ENCODE peak calls at places on chromosome 3, in four cellular contexts. C, U, G and Q are unnamed samples.

GRCh38 chr3:41198526-41198925 is 779 bp upstream of the CTNNB1 start:
- DNase-seq in C (no peak), U (peak; percentile 43), G (no peak), Q (peak; percentile 47)

GRCh38 chr3:169041677-169042171 is 621.8 kb downstream of the MECOM start:
- DNase-seq in C (peak; percentile 80), U (no peak), G (peak; percentile 73), Q (peak; percentile 48)

GRCh38 chr3:143135150-143135549 is 15.6 kb downstream of the CHST2 start:
- DNase-seq in C (peak; percentile 95), U (no peak), G (peak; percentile 90), Q (peak; percentile 60)

GRCh38 chr3:190044142-190044541 is 76.6 kb downstream of the P3H2 start:
- DNase-seq in C (peak; percentile 74), U (no peak), G (peak; percentile 71), Q (no peak)

GRCh38 chr3:127440384-127440783 is 150.1 kb downstream of the TPRA1 start:
- DNase-seq in C (no peak), U (no peak), G (no peak), Q (no peak)

GRCh38 chr3:190345027-190345821 is 23.0 kb upstream of the CLDN1 start:
- DNase-seq in C (peak; percentile 97), U (no peak), G (peak; percentile 96), Q (peak; percentile 58)

GRCh38 chr3:168025076-168025475 is 70.6 kb downstream of the GOLIM4 start:
- DNase-seq in C (peak; percentile 52), U (no peak), G (peak; percentile 45), Q (no peak)

GRCh38 chr3:20645340-20645739 is 459.3 kb upstream of the SGO1 start:
- DNase-seq in C (peak; percentile 22), U (no peak), G (no peak), Q (no peak)

GRCh38 chr3:157294444-157294843 is 134.5 kb upstream of the CCNL1 start:
- DNase-seq in C (peak; percentile 45), U (no peak), G (no peak), Q (no peak)

GRCh38 chr3:160756907-160757623 is 1.0 kb downstream of the PPM1L start:
- DNase-seq in C (no peak), U (peak; percentile 24), G (no peak), Q (no peak)

GRCh38 chr3:160755776-160756304 is at the start of gene PPM1L:
- DNase-seq in C (peak; percentile 12), U (peak; percentile 70), G (peak; percentile 62), Q (peak; percentile 35)

GRCh38 chr3:160758929-160759577 is 3.0 kb downstream of the PPM1L start:
- DNase-seq in C (no peak), U (no peak), G (no peak), Q (no peak)

GRCh38 chr3:160754855-160755747 is 930 bp upstream of the PPM1L start:
- DNase-seq in C (peak; percentile 88), U (peak; percentile 89), G (peak; percentile 92), Q (peak; percentile 93)

GRCh38 chr3:160757624-160758106 is 1.6 kb downstream of the PPM1L start:
- DNase-seq in C (no peak), U (peak; percentile 3), G (no peak), Q (no peak)
- H2BK120ac ChIP-seq in C (no peak overlapping the region), U (no peak overlapping the region), G (no peak overlapping the region), Q (no peak overlapping the region)

GRCh38 chr3:179068779-179069530 is 2.7 kb downstream of the ZMAT3 start:
- DNase-seq in C (peak; percentile 40), U (no peak), G (peak; percentile 63), Q (no peak)
- H3K4me3 ChIP-seq in C (peak overlapping the region; percentile 13), U (no peak overlapping the region), G (no peak overlapping the region), Q (no peak overlapping the region)

GRCh38 chr3:187291512-187292132 is at the start of gene MASP1:
- DNase-seq in C (peak; percentile 38), U (peak; percentile 27), G (peak; percentile 73), Q (no peak)

GRCh38 chr3:187292186-187292585 is 649 bp upstream of the MASP1 start:
- DNase-seq in C (no peak), U (no peak), G (peak; percentile 43), Q (no peak)

GRCh38 chr3:187292631-187293513 is 1.3 kb upstream of the MASP1 start:
- DNase-seq in C (peak; percentile 48), U (no peak), G (peak; percentile 40), Q (no peak)

GRCh38 chr3:187290561-187290960 is 976 bp downstream of the MASP1 start:
- DNase-seq in C (no peak), U (no peak), G (peak; percentile 68), Q (no peak)

GRCh38 chr3:187291001-187291511 is 481 bp downstream of the MASP1 start:
- DNase-seq in C (peak; percentile 64), U (no peak), G (peak; percentile 81), Q (no peak)
- H2BK120ac ChIP-seq in C (peak overlapping the region; percentile 97), U (no peak overlapping the region), G (no peak overlapping the region), Q (no peak overlapping the region)

DNA sequence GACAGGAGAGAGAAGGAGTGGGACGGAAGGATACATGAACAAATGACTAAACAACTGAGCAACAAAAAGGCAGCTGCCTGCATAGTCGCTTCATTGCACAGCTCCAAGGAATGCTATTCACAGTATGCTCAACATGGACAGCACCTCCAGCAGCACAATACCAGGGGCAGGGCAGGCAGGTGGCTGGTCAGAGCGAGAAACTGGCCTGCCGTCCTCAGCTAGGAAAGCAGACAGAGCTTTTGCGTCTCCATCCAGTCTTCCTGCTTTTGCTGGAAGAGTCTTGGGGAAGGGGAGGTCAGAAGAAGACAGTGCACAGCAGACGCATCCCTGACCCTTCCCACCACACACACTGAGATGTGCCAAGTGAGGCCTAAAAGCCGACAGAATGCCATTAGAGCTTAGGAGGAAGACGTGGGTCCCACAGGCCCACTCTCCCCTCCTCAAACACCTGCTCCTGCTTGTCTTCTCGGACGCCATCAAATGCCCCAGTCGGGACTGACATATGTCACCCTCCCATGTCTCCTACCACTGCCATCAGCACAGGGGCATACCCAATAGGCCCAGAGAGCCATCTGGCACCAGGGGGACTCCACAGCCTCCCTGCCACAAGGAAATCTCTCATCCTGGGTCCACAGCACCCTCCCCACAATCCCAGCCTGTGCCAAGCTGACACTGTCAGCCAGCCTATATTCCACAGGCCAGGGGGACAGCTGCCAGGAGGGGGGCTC is 3.9 kb downstream of the RAB6B start:
- DNase-seq in C (no peak), U (no peak), G (no peak), Q (peak; percentile 73)
- H3K4me3 ChIP-seq in C (no peak overlapping the region), U (no peak overlapping the region), G (no peak overlapping the region), Q (no peak overlapping the region)